ENCODE peak calls at places on chromosomes 6 and 20, in nine cellular contexts. Y, T, E, Z, J, M, V, S and F are unnamed samples.
A peak's percentile ranks its signal among the peaks of the same experiment; 100 is the strongest.

GRCh38 chr6:1787894-1788293 is 178.2 kb downstream of the FOXC1 start:
- DNase-seq in Y (no peak), T (no peak), E (no peak), Z (no peak), J (no peak), M (no peak), V (no peak), S (no peak), F (peak; percentile 53)

GRCh38 chr6:25388776-25389175 is 109.6 kb downstream of the CARMIL1 start:
- DNase-seq in Y (no peak), T (no peak), E (no peak), Z (no peak), J (no peak), M (no peak), V (no peak), S (no peak), F (no peak)

GRCh38 chr20:50200482-50201104 is 10.0 kb downstream of the CEBPB start:
- DNase-seq in Y (no peak), T (no peak), E (no peak), Z (no peak), J (no peak), M (no peak), V (no peak), S (no peak), F (peak; percentile 21)

GRCh38 chr6:121237859-121238258 is 96.4 kb downstream of the TBC1D32 start:
- DNase-seq in Y (no peak), T (no peak), E (no peak), Z (no peak), J (no peak), M (no peak), V (no peak), S (no peak), F (no peak)

GRCh38 chr20:36582322-36582721 is 8.9 kb downstream of the TGIF2 start:
- DNase-seq in Y (no peak), T (no peak), E (no peak), Z (no peak), J (no peak), M (no peak), V (no peak), S (no peak), F (no peak)

GRCh38 chr6:84218091-84218490 is 9.4 kb downstream of the CEP162 start:
- DNase-seq in Y (no peak), T (no peak), E (no peak), Z (no peak), J (no peak), M (no peak), V (no peak), S (no peak), F (no peak)

GRCh38 chr6:149064026-149065017 is 253.2 kb upstream of the TAB2 start:
- DNase-seq in Y (no peak), T (no peak), E (no peak), Z (no peak), J (no peak), M (no peak), V (no peak), S (no peak), F (no peak)

GRCh38 chr20:13221313-13221672 is 219 bp downstream of the ISM1 start:
- DNase-seq in Y (no peak), T (no peak), E (no peak), Z (no peak), J (no peak), M (no peak), V (no peak), S (no peak), F (no peak)

GRCh38 chr6:155207223-155207622 is 56.6 kb upstream of the CLDN20 start:
- DNase-seq in Y (no peak), T (no peak), E (no peak), Z (no peak), J (no peak), M (no peak), V (no peak), S (no peak), F (no peak)

GRCh38 chr6:169427856-169428255 is 174.2 kb upstream of the THBS2 start:
- DNase-seq in Y (no peak), T (no peak), E (no peak), Z (no peak), J (no peak), M (no peak), V (no peak), S (no peak), F (peak; percentile 76)

GRCh38 chr6:109255946-109256628 is 126.2 kb downstream of the CD164 start:
- DNase-seq in Y (no peak), T (no peak), E (no peak), Z (no peak), J (no peak), M (no peak), V (no peak), S (no peak), F (no peak)

GRCh38 chr20:24773168-24773567 is 175.9 kb upstream of the CST7 start:
- DNase-seq in Y (no peak), T (no peak), E (no peak), Z (no peak), J (no peak), M (no peak), V (no peak), S (no peak), F (no peak)

GRCh38 chr6:29617782-29618557 is 15.0 kb downstream of the GABBR1 start:
- DNase-seq in Y (no peak), T (peak; percentile 15), E (no peak), Z (no peak), J (no peak), M (no peak), V (peak; percentile 82), S (peak; percentile 34), F (no peak)

GRCh38 chr20:33325350-33325749 is 42.3 kb downstream of the BPIFB1 start:
- DNase-seq in Y (no peak), T (no peak), E (no peak), Z (no peak), J (no peak), M (no peak), V (no peak), S (no peak), F (no peak)
- TF ChIP-seq EP300 in Y (no peak), T (no peak), E (no peak), Z (no peak), J (no peak), M (no peak), V (no peak), S (no peak), F (no peak)

DNA sequence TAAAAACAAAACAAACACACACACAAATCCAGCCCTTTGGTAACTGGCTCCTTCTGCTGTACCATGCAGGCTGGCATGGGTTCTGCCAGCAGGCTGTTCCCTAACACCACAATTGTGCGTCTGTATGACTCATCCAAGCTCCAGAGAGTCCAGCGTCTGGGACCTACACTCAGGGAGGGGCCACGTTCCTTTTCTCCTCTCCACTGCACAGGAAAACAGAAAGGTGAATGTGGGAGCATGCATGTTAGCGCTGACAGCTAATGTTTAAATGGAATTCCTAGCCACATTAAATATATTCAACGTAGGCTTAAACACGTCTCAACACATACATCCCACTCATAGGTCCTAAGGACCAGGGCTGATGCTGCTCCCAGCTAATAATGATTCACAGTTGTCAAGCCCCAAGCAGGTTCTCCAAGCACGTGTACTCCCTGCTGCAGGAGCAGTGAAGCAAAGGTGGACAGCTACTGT is 20.7 kb downstream of the MAP1LC3A start:
- DNase-seq in Y (peak; percentile 70), T (no peak), E (no peak), Z (peak; percentile 83), J (peak; percentile 45), M (peak; percentile 35), V (no peak), S (no peak), F (peak; percentile 54)
- TF ChIP-seq CTCF in Y (peak; percentile 41), T (peak; percentile 82), E (no peak), Z (peak; percentile 60), J (peak; percentile 75), M (peak; percentile 55), V (peak; percentile 34), S (peak; percentile 89), F (no peak)

DNA sequence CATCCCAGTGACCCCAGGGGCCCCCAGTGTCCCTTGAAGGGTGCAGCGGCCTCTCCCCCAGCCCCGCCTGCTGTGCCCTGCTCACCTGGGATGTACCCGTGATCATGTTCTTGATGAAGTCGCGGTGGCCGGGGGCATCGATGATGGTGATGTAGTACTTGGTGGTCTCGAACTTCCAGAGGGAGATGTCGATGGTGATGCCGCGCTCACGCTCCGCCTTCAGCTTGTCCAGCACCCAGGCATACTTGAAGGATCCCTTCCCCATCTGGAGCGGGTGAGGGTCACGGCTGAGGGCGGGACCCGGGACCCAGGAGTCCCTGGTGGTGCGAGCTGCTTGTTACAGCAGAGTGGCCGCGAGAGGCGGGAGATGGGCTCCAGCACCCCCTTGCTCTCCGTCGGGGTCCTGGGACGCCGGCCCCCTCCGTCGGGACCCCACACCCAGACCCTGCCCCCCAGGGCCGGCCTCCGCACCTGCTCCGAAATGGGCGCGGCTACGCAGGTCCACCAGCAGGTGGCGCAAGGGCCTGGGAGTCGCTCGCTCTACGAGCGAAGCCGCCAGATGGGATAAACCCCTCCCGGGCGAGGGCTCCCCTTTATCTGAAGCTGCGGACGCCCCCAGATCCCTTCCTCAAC is 3.0 kb downstream of the EEF1A2 start:
- DNase-seq in Y (peak; percentile 79), T (peak; percentile 73), E (no peak), Z (peak; percentile 71), J (peak; percentile 49), M (peak; percentile 36), V (peak; percentile 79), S (peak; percentile 90), F (peak; percentile 70)
- TF ChIP-seq EP300 in Y (no peak), T (no peak), E (no peak), Z (no peak), J (no peak), M (no peak), V (no peak), S (no peak), F (no peak)

GRCh38 chr6:19538086-19538485 is 299.1 kb upstream of the ID4 start:
- DNase-seq in Y (peak; percentile 80), T (no peak), E (peak; percentile 10), Z (peak; percentile 19), J (no peak), M (no peak), V (no peak), S (no peak), F (no peak)
- TF ChIP-seq CTCF in Y (no peak), T (no peak), E (no peak), Z (no peak), J (no peak), M (no peak), V (no peak), S (no peak), F (no peak)

DNA sequence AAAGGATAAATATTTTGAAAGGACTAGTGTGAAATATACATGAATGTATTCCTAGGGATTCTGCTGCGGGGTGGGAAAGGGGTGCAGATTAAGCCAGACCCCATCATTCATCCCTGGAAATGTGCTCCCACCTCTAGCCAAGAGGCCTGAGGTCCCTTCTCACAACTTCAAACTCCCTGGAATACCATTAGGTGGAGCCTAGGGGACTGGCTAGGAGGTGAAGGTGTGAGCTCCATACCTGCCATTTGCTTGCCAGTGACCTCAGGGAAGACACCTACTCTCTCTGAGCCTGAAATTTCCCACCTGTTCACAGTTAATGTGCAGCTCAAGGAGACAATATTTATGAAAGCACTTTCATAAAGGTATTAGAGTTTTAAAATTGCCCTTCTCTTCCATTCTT is 4.7 kb upstream of the CCN2 start:
- DNase-seq in Y (no peak), T (no peak), E (no peak), Z (no peak), J (peak; percentile 42), M (no peak), V (no peak), S (no peak), F (no peak)
- TF ChIP-seq EP300 in Y (no peak), T (no peak), E (no peak), Z (no peak), J (no peak), M (no peak), V (no peak), S (no peak), F (no peak)